ENCODE peak calls at places on chromosome 20, in ten cellular contexts. B, C, V, G, R, S, J, Q, U and T are unnamed samples. For H3K36me3, the result is how much of the 10 kb centered on the place peaks cover.

GRCh38 chr20:56924976-56925695 is 296.0 kb downstream of the TFAP2C start:
- DNase-seq in B (no peak), S (no peak), U (no peak), C (no peak), Q (no peak), J (peak), R (no peak), G (no peak), V (no peak), T (no peak)

GRCh38 chr20:45621593-45621992 is 7.9 kb upstream of the WFDC10A start:
- DNase-seq in C (no peak), R (no peak), J (peak), U (no peak), S (no peak), V (no peak), Q (no peak), G (no peak), B (no peak), T (no peak)

GRCh38 chr20:40481337-40481736 is 207.7 kb downstream of the MAFB start:
- DNase-seq in V (no peak), R (no peak), Q (no peak), J (no peak), S (no peak), C (no peak), G (no peak), B (no peak), U (no peak), T (no peak)

GRCh38 chr20:47432251-47433210 is 69.2 kb upstream of the NCOA3 start:
- DNase-seq in J (no peak), U (no peak), V (no peak), G (no peak), S (no peak), Q (no peak), B (peak), C (no peak), R (peak), T (peak)

GRCh38 chr20:3277686-3278465 is 38.9 kb upstream of the SLC4A11 start:
- DNase-seq in G (no peak), V (no peak), C (no peak), B (no peak), U (no peak), J (no peak), R (no peak), S (no peak), Q (no peak), T (no peak)

GRCh38 chr20:34986311-34987287 is 30.9 kb downstream of the MYH7B start:
- DNase-seq in B (no peak), J (no peak), C (no peak), Q (no peak), U (no peak), S (no peak), V (no peak), G (peak), R (no peak), T (no peak)

GRCh38 chr20:44620030-44620429 is 31.5 kb downstream of the ADA start:
- DNase-seq in Q (no peak), C (no peak), J (no peak), R (no peak), G (no peak), S (no peak), B (no peak), V (no peak), U (no peak), T (no peak)

GRCh38 chr20:56636701-56637100 is 7.6 kb downstream of the TFAP2C start:
- DNase-seq in V (no peak), C (no peak), J (no peak), G (no peak), R (no peak), Q (no peak), U (no peak), S (no peak), B (no peak), T (no peak)

GRCh38 chr20:20860078-20860806 is 147.8 kb upstream of the RALGAPA2 start:
- DNase-seq in U (peak), J (peak), C (peak), G (peak), V (peak), B (peak), R (peak), Q (peak), S (no peak), T (peak)

GRCh38 chr20:62368629-62369507 is 1.8 kb upstream of the LAMA5 start:
- DNase-seq in R (no peak), Q (no peak), G (peak), J (peak), S (no peak), U (no peak), V (peak), C (peak), B (peak), T (no peak)

GRCh38 chr20:44247131-44247571 is at the start of gene GDAP1L1:
- DNase-seq in C (no peak), B (no peak), Q (no peak), J (peak), G (peak), V (peak), R (no peak), U (no peak), S (no peak), T (no peak)

GRCh38 chr20:39674842-39675241 is 712.7 kb downstream of the DHX35 start:
- DNase-seq in S (no peak), R (no peak), V (no peak), G (no peak), C (no peak), Q (no peak), J (no peak), U (no peak), B (no peak), T (no peak)

GRCh38 chr20:20022498-20022897 is 5.3 kb downstream of the NAA20 start:
- DNase-seq in J (no peak), S (no peak), G (no peak), U (no peak), Q (no peak), B (no peak), C (no peak), R (no peak), V (no peak), T (no peak)

GRCh38 chr20:32960222-32960518 is 44.1 kb downstream of the SUN5 start:
- DNase-seq in U (no peak), S (no peak), J (no peak), R (no peak), Q (no peak), V (no peak), G (no peak), B (no peak), C (no peak), T (no peak)

GRCh38 chr20:58813369-58813768 is 37.3 kb downstream of the GNAS-AS1 start:
- DNase-seq in C (no peak), V (no peak), U (no peak), G (no peak), B (no peak), R (no peak), S (no peak), Q (no peak), J (no peak), T (no peak)

GRCh38 chr20:44643596-44644383 is 7.7 kb downstream of the ADA start:
- DNase-seq in R (no peak), B (peak), U (no peak), G (peak), Q (peak), C (peak), S (no peak), J (peak), V (no peak), T (peak)

GRCh38 chr20:63847374-63848002 is 13.8 kb upstream of the ABHD16B start:
- DNase-seq in U (no peak), J (no peak), R (no peak), C (no peak), G (peak), Q (no peak), V (peak), S (no peak), B (no peak), T (peak)

GRCh38 chr20:34150616-34151015 is 38.6 kb upstream of the EIF2S2 start:
- DNase-seq in S (no peak), G (no peak), C (no peak), V (no peak), J (no peak), B (no peak), R (no peak), Q (no peak), U (no peak), T (no peak)

GRCh38 chr20:21808863-21809664 is 103.6 kb downstream of the PAX1 start:
- DNase-seq in S (no peak), B (no peak), G (no peak), C (peak), J (peak), U (peak), Q (no peak), R (no peak), V (no peak), T (peak)

GRCh38 chr20:46213946-46214830 is 94.1 kb downstream of the CDH22 start:
- DNase-seq in J (no peak), V (no peak), Q (peak), B (no peak), C (no peak), G (no peak), S (no peak), R (no peak), U (no peak), T (no peak)

GRCh38 chr20:62160876-62161275 is 17.3 kb downstream of the SS18L1 start:
- DNase-seq in R (no peak), V (no peak), U (no peak), Q (no peak), J (no peak), C (no peak), B (no peak), G (no peak), S (no peak), T (no peak)

GRCh38 chr20:60407011-60407771 is 449.0 kb downstream of the CDH26 start:
- DNase-seq in V (no peak), R (no peak), C (no peak), J (no peak), S (no peak), B (no peak), U (no peak), Q (no peak), G (no peak), T (no peak)

GRCh38 chr20:50683570-50683969 is 7.8 kb downstream of the RIPOR3 start:
- DNase-seq in V (no peak), Q (no peak), U (no peak), G (no peak), J (no peak), C (no peak), B (no peak), S (no peak), R (no peak), T (no peak)

GRCh38 chr20:50682065-50682464 is 9.3 kb downstream of the RIPOR3 start:
- DNase-seq in C (no peak), R (no peak), J (no peak), V (no peak), S (no peak), G (no peak), U (no peak), B (no peak), Q (no peak), T (no peak)

GRCh38 chr20:50681359-50682064 is 9.8 kb downstream of the RIPOR3 start:
- DNase-seq in U (no peak), Q (no peak), V (no peak), S (no peak), G (no peak), J (peak), C (no peak), B (no peak), R (no peak), T (no peak)

GRCh38 chr20:50680106-50680960 is 11.0 kb downstream of the RIPOR3 start:
- DNase-seq in V (peak), Q (peak), S (no peak), B (no peak), G (no peak), C (peak), R (no peak), J (peak), U (no peak), T (no peak)

GRCh38 chr20:50682947-50683530 is 8.3 kb downstream of the RIPOR3 start:
- DNase-seq in B (no peak), R (no peak), Q (no peak), U (no peak), G (no peak), V (no peak), C (peak), S (no peak), J (no peak), T (no peak)
- H3K36me3 ChIP-seq in B (under half), R (under half), Q (under half), U (under half), G (under half), V (under half), C (under half), S (under half), J (under half), T (under half)

DNA sequence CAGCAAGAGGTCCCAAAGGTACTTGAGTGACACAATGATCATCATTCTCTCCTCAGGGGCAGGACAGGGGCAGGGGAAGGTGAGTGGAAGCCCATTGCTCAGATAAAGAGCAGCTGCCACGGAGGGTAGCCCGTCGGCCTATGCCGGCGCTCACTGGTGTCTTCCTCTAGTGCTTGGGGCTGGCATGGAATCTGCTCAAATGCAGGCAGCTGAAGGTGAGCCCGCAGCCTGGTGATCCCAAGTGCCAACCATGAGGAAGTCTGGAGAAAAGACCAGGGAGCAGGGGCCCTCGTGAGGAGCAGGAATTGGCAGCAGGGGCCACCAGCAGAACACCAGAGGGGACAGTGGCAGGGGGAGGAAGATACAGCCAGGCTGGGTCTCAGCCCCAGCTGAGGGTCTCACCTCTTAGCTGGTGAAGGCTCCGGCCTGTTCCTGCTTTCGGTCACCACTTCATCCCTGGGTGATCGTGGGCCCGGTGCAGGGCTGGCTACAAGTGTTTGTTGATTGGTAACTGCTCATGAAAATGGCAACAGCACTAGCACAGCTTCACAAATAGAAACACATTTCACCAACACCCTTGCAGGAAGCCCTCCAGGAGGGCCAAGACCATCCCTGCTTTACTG is 24.7 kb downstream of the RBCK1 start:
- DNase-seq in R (no peak), G (no peak), Q (no peak), U (no peak), J (no peak), S (no peak), V (no peak), C (no peak), B (no peak), T (no peak)
- TF ChIP-seq POLR2A in R (no peak), G (no peak), Q (no peak), U (no peak), J (no peak), S (no peak), V (no peak), C (no peak), B (no peak), T (no peak)

GRCh38 chr20:31514154-31515071 is at the start of gene HM13:
- DNase-seq in J (peak), C (peak), U (peak), Q (peak), V (peak), G (peak), B (peak), S (peak), R (peak), T (peak)

GRCh38 chr20:31516166-31516565 is 1.9 kb downstream of the HM13 start:
- DNase-seq in B (no peak), V (no peak), J (no peak), C (no peak), S (no peak), R (no peak), Q (no peak), G (no peak), U (no peak), T (no peak)

GRCh38 chr20:31516651-31517050 is 2.4 kb downstream of the HM13 start:
- DNase-seq in Q (no peak), R (no peak), J (no peak), U (no peak), B (no peak), C (no peak), G (no peak), S (no peak), V (no peak), T (no peak)

GRCh38 chr20:31515775-31516107 is 1.5 kb downstream of the HM13 start:
- DNase-seq in S (no peak), U (no peak), C (no peak), V (no peak), R (no peak), J (peak), B (no peak), Q (no peak), G (no peak), T (no peak)

GRCh38 chr20:31515072-31515774 is 981 bp downstream of the HM13 start:
- DNase-seq in B (no peak), G (no peak), R (no peak), S (no peak), Q (no peak), C (no peak), J (no peak), U (no peak), V (no peak), T (no peak)
- H3K36me3 ChIP-seq in B (under half), G (under half), R (under half), S (under half), Q (under half), C (under half), J (under half), U (under half), V (under half), T (under half)

GRCh38 chr20:38290829-38291581 is 13.0 kb upstream of the BPI start:
- DNase-seq in V (no peak), B (peak), Q (no peak), R (no peak), J (peak), G (peak), S (no peak), C (no peak), U (no peak), T (no peak)

GRCh38 chr20:38294334-38294592 is 9.7 kb upstream of the BPI start:
- DNase-seq in S (no peak), U (no peak), R (no peak), J (no peak), B (no peak), V (no peak), G (no peak), C (no peak), Q (no peak), T (no peak)

GRCh38 chr20:38291582-38291918 is 12.4 kb upstream of the BPI start:
- DNase-seq in S (no peak), R (no peak), C (no peak), G (no peak), V (no peak), U (no peak), J (no peak), B (no peak), Q (no peak), T (no peak)

GRCh38 chr20:38293490-38294333 is 10.2 kb upstream of the BPI start:
- DNase-seq in C (no peak), J (no peak), V (no peak), U (no peak), G (no peak), B (no peak), R (no peak), S (no peak), Q (no peak), T (no peak)

DNA sequence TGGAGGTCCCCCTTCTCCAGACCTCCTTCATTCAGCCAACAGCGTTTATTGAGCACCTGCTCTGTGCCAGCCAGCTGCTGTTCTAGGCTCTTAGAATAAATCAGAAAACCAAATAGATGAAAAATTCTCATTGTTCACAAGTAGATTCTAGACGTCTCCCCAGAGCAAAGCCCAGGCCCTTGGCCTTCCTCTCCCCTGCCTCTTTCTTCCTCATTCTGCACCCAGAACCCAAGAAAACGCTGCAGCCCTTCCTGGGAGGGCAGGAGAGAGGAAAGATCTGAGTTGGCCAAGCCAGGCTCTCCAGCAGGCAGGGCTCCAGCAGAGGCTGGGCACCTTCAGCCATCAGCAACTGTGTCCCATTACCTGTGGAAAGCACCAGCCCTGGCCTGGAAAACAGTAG is 12.0 kb upstream of the BPI start:
- DNase-seq in R (no peak), B (no peak), C (no peak), G (no peak), J (no peak), S (no peak), V (no peak), Q (no peak), U (no peak), T (no peak)
- TF ChIP-seq POLR2A in R (no peak), B (no peak), C (no peak), G (no peak), J (no peak), S (no peak), V (no peak), Q (no peak), U (no peak), T (no peak)

DNA sequence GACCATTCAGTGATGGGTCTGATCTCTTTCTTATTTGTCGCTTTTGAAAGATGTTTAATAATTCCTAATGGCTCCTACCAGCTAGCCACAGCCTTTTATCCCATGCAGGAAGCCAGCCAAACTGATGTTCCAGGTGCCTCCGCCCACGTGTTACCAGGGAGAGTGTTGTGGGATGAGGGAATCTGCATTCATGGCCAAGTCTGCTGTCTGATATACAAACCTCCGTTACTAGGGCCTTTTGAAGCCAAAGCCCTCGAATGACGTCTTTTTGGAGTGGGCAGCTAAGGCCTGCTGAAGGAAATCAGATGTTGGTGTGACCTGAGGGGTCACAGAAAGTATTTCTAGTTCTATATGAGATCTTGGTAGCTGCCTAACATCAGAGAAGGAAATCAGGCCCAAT is 21.3 kb downstream of the STK35 start:
- DNase-seq in R (no peak), G (peak), B (peak), J (peak), V (no peak), Q (no peak), C (no peak), S (no peak), U (no peak), T (peak)
- H3K36me3 ChIP-seq in R (under half), G (under half), B (under half), J (under half), V (under half), Q (under half), C (under half), S (under half), U (under half), T (under half)